ENCODE peak calls at places on chromosomes 6 and 20, in four cellular contexts. T, S, J and A are unnamed samples.

GRCh38 chr20:699811-700338 is 24.3 kb upstream of the SCRT2 start:
- DNase-seq in S (no peak), T (peak; percentile 35), J (peak; percentile 52), A (no peak)

GRCh38 chr6:136403166-136403980 is 113.7 kb upstream of the BCLAF1 start:
- DNase-seq in T (peak; percentile 76), J (no peak), S (no peak), A (no peak)

GRCh38 chr6:159170999-159171712 is 2.0 kb downstream of the FNDC1 start:
- DNase-seq in J (no peak), T (no peak), S (no peak), A (no peak)

GRCh38 chr6:1933292-1933691 is 312.1 kb downstream of the GMDS start:
- DNase-seq in J (no peak), S (no peak), T (no peak), A (no peak)

GRCh38 chr6:35259946-35260626 is 551 bp downstream of the ZNF76 start:
- DNase-seq in J (peak; percentile 93), S (peak; percentile 55), T (peak; percentile 93), A (peak; percentile 79)

GRCh38 chr20:34983089-34983820 is 27.6 kb downstream of the MYH7B start:
- DNase-seq in J (no peak), T (no peak), S (no peak), A (no peak)

GRCh38 chr6:21593412-21593926 is at the start of gene SOX4:
- DNase-seq in S (peak; percentile 88), T (peak; percentile 45), J (peak; percentile 99), A (peak; percentile 92)

GRCh38 chr6:167295495-167296292 is 4.6 kb downstream of the UNC93A start:
- DNase-seq in J (no peak), S (no peak), T (no peak), A (no peak)

GRCh38 chr6:38671885-38672467 is 31.0 kb downstream of the GLO1 start:
- DNase-seq in T (peak; percentile 76), J (peak; percentile 82), S (peak; percentile 55), A (peak; percentile 43)

GRCh38 chr6:74585779-74586178 is 620.1 kb downstream of the COL12A1 start:
- DNase-seq in T (no peak), J (no peak), S (no peak), A (no peak)

GRCh38 chr6:72787521-72788031 is 165.7 kb downstream of the KCNQ5 start:
- DNase-seq in J (peak; percentile 64), T (no peak), S (no peak), A (no peak)

GRCh38 chr20:64212750-64213149 is 42.8 kb upstream of the PCMTD2 start:
- DNase-seq in S (no peak), J (no peak), T (no peak), A (no peak)

GRCh38 chr6:117547688-117548621 is 54.4 kb downstream of the GOPC start:
- DNase-seq in S (no peak), T (no peak), J (peak; percentile 84), A (no peak)

GRCh38 chr6:6892706-6893601 is 214.8 kb upstream of the RREB1 start:
- DNase-seq in S (no peak), J (no peak), T (no peak), A (no peak)

DNA sequence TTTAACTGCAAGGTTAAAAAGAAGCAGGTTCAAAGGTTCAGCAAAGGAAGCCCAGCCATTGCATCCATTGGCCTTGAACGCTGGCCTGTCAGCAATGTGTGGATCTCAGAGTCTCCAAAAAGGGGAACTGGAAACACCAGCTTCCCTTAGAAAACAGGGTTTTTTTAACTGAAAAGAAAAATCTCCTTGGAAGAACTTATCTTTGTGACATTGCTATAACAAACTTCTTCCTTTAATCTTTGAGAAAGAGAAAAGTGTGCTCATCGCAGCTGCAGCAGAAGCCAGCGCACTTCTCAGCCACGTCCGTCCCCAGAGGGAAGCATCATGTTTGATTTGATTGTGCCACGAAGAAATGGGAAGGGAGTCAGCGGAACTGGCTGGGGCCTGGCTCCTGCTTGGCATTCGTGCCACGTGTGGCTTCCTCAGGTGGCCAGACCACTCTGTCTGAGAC is 215.0 kb downstream of the SYNDIG1 start:
- DNase-seq in J (no peak), S (no peak), T (no peak), A (no peak)
- TF ChIP-seq JUNB in J (no peak), S (no peak), T (no peak), A (no peak)

DNA sequence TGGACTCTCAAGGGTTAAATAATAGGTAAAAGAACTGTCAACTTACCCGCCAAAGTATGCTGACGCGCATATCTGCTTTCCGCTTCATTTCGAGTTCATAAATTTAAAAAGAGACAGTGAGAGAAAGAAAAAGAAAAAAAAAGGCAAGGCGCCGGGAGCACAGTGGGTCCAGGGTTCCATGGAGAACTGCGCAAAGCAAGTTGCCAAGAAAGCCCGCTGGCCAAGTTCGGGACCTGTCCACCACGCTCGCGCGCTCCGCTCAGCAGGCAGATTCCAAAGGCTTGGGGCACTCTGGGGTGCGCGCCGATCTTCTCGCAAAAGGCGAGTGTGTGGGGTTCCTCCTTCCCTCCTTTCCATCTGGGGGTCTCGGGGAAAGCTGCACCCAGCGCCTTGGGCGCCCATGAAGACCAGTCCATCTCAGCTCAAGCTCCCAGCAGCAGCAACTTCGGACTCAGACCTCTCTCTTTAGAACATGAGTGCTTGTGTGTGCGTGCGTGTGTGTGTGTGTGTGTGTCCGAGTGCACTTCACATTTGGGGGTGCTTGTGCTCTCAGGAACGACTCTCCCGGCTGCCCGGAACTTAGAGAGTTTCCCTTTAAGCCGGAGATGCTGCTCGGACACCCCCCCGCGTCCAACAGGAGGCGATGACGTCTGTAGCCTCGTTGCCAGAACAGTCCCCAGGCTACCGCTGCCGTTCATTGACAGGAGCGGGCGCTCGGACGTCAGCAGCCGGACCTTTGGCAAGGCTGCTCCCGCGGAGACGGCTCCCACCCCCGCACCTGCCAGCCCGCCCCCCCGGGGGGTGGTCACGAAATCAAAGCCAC is 180.0 kb downstream of the TBXT start:
- DNase-seq in T (no peak), J (peak; percentile 81), S (no peak), A (no peak)
- TF ChIP-seq CREB1 in T (no peak), J (peak; percentile 82), S (no peak), A (no peak)

GRCh38 chr6:130070306-130070705 is 51.9 kb downstream of the L3MBTL3 start:
- DNase-seq in T (no peak), J (no peak), S (no peak), A (no peak)

GRCh38 chr6:130069471-130069870 is 51.1 kb downstream of the L3MBTL3 start:
- DNase-seq in S (no peak), J (no peak), T (no peak), A (no peak)

GRCh38 chr6:130070747-130071146 is 52.4 kb downstream of the L3MBTL3 start:
- DNase-seq in J (no peak), S (no peak), T (no peak), A (no peak)

GRCh38 chr6:130063806-130064205 is 45.4 kb downstream of the L3MBTL3 start:
- DNase-seq in J (no peak), T (no peak), S (no peak), A (no peak)

GRCh38 chr6:130065616-130066015 is 47.2 kb downstream of the L3MBTL3 start:
- DNase-seq in T (no peak), J (no peak), S (no peak), A (no peak)
- TF ChIP-seq JUNB in T (no peak), J (no peak), S (no peak), A (no peak)

GRCh38 chr6:80250391-80250997 is 144.0 kb downstream of the BCKDHB start:
- DNase-seq in T (peak; percentile 75), J (no peak), S (no peak), A (no peak)
- TF ChIP-seq CREB1 in T (no peak), J (no peak), S (no peak), A (no peak)

DNA sequence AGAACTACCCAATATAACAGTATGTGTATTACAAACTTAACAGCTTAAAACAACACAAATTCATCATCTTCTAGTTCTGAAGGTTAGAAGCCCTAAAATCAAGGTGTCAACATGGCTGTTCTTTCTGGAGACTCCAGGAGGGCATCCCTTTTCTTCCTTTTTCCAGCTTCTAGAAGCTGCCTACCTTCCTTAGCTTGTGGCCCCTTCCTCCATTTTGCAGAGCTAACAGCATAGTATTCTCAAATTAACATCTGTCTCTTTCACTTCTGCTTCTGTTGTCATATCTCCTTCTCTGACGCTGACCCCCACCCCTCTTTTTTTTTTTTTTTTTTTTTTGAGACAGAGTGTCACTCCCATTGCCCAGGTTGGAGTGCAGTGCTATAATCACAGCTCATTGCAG is 52.8 kb upstream of the AKIRIN2 start:
- DNase-seq in S (no peak), T (no peak), J (no peak), A (no peak)
- TF ChIP-seq JUNB in S (no peak), T (no peak), J (no peak), A (no peak)

DNA sequence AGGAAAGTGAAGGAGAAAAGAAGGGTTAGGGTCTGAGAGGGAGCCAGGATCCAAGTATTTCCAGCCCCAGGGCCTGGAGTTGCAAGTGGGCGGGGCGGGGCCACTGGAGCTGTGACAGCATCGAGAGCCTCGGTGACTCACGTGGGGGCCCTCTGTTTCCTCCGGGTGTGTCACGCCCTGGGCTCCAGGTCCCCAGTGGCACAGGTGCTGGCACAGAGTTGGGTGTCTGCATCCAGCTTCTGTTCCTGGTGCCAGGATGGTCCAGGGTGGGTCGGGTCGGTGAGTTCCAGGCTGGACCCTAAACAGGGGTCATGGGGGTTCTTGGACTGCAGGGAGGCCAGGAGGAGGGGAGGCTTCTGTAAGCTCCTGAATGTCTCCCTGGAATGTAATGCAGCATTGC is 16.7 kb downstream of the RAET1L start:
- DNase-seq in T (peak; percentile 64), J (no peak), S (no peak), A (no peak)
- TF ChIP-seq CREB1 in T (peak; percentile 23), J (no peak), S (no peak), A (no peak)

GRCh38 chr20:31473331-31474096 is 1.4 kb downstream of the DEFB124 start:
- DNase-seq in T (no peak), J (no peak), S (no peak), A (no peak)
- TF ChIP-seq JUNB in T (no peak), J (no peak), S (no peak), A (no peak)

GRCh38 chr6:155882527-155883333 is 427.1 kb upstream of the NOX3 start:
- DNase-seq in T (no peak), J (no peak), S (peak; percentile 21), A (no peak)
- TF ChIP-seq CREB1 in T (no peak), J (no peak), S (no peak), A (no peak)

DNA sequence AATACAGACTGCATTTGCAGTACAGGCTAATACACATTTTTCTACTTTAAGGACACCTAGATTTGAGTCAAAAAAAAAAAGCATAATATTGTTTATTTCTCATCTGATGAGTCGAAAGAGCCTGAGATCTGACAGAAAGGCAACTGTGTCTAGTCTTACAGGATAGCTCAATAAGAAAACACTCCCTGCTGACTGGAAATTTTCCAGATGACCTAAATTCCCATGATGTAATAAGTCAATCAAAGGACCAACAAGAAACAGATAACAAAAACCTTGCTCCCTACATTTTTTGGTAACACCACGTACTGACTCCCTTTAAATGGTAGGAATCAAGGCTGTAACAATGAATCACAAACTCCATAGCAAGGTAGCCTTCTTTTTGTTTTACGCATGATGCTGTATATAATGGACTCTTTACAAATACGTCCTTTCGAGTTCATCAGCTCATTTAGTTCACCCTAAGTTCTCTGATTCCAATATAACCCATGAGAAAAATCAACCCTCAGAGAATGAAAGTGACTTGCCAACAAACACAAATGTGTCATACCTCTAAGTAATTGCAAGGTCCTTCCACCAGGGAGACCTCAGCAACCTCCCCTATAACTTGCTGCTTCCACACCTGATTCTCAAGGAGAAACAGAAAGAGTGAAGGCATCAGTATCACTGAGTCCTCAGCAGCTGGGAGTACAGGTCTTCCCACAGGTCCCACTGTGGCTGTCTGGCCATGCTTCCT is 12.1 kb downstream of the TBX18 start:
- DNase-seq in J (peak; percentile 35), T (no peak), S (no peak), A (no peak)
- TF ChIP-seq JUNB in J (no peak), T (no peak), S (no peak), A (no peak)

GRCh38 chr6:66961191-66961590 is 1254.2 kb upstream of the EYS start:
- DNase-seq in S (no peak), T (no peak), J (no peak), A (no peak)
- TF ChIP-seq CREB1 in S (no peak), T (no peak), J (no peak), A (no peak)